ENCODE peak calls at places on chromosome 4, in ten cellular contexts. One of them, this sample, is unnamed.

GRCh38 chr4:104693601-104694201 is 199.0 kb upstream of the CXXC4 start:
- DNase-seq in fibroblast of lung: peak
- DNase-seq in choroid plexus epithelial cell: peak
- DNase-seq in kidney: no peak
- DNase-seq in spleen: no peak
- DNase-seq in endodermal cell: no peak
- DNase-seq in upper lobe of left lung: no peak
- DNase-seq in lower leg skin: no peak
- DNase-seq in hepatocyte: no peak
- DNase-seq in heart left ventricle: no peak
- DNase-seq in this sample: no peak

GRCh38 chr4:141654098-141654497 is 17.7 kb downstream of the IL15 start:
- DNase-seq in spleen: no peak
- DNase-seq in choroid plexus epithelial cell: peak
- DNase-seq in lower leg skin: no peak
- DNase-seq in hepatocyte: peak
- DNase-seq in kidney: no peak
- DNase-seq in heart left ventricle: no peak
- DNase-seq in fibroblast of lung: peak
- DNase-seq in endodermal cell: peak
- DNase-seq in upper lobe of left lung: peak
- DNase-seq in this sample: no peak

GRCh38 chr4:138405439-138405838 is 163.3 kb upstream of the SLC7A11 start:
- DNase-seq in upper lobe of left lung: peak
- DNase-seq in hepatocyte: peak
- DNase-seq in spleen: no peak
- DNase-seq in fibroblast of lung: no peak
- DNase-seq in endodermal cell: no peak
- DNase-seq in heart left ventricle: no peak
- DNase-seq in choroid plexus epithelial cell: peak
- DNase-seq in kidney: no peak
- DNase-seq in lower leg skin: no peak
- DNase-seq in this sample: no peak

GRCh38 chr4:122914292-122914904 is 8.0 kb downstream of the NUDT6 start:
- DNase-seq in hepatocyte: peak
- DNase-seq in lower leg skin: no peak
- DNase-seq in endodermal cell: no peak
- DNase-seq in kidney: no peak
- DNase-seq in spleen: no peak
- DNase-seq in fibroblast of lung: peak
- DNase-seq in heart left ventricle: no peak
- DNase-seq in choroid plexus epithelial cell: peak
- DNase-seq in upper lobe of left lung: no peak
- DNase-seq in this sample: no peak

GRCh38 chr4:123127865-123128264 is 205.5 kb upstream of the NUDT6 start:
- DNase-seq in upper lobe of left lung: no peak
- DNase-seq in choroid plexus epithelial cell: peak
- DNase-seq in heart left ventricle: no peak
- DNase-seq in hepatocyte: no peak
- DNase-seq in endodermal cell: no peak
- DNase-seq in lower leg skin: no peak
- DNase-seq in kidney: no peak
- DNase-seq in spleen: no peak
- DNase-seq in fibroblast of lung: no peak
- DNase-seq in this sample: no peak

GRCh38 chr4:18981234-18981615 is 959.7 kb upstream of the LCORL start:
- DNase-seq in hepatocyte: no peak
- DNase-seq in lower leg skin: no peak
- DNase-seq in upper lobe of left lung: no peak
- DNase-seq in choroid plexus epithelial cell: no peak
- DNase-seq in endodermal cell: no peak
- DNase-seq in kidney: no peak
- DNase-seq in spleen: no peak
- DNase-seq in heart left ventricle: no peak
- DNase-seq in fibroblast of lung: no peak
- DNase-seq in this sample: no peak

GRCh38 chr4:1011022-1011694 is at the start of gene FGFRL1:
- DNase-seq in endodermal cell: peak
- DNase-seq in lower leg skin: peak
- DNase-seq in upper lobe of left lung: peak
- DNase-seq in choroid plexus epithelial cell: peak
- DNase-seq in fibroblast of lung: peak
- DNase-seq in kidney: peak
- DNase-seq in spleen: peak
- DNase-seq in heart left ventricle: peak
- DNase-seq in hepatocyte: peak
- DNase-seq in this sample: peak

GRCh38 chr4:78845469-78845868 is 69.3 kb downstream of the BMP2K start:
- DNase-seq in upper lobe of left lung: no peak
- DNase-seq in choroid plexus epithelial cell: peak
- DNase-seq in heart left ventricle: no peak
- DNase-seq in fibroblast of lung: peak
- DNase-seq in spleen: no peak
- DNase-seq in hepatocyte: no peak
- DNase-seq in kidney: no peak
- DNase-seq in endodermal cell: no peak
- DNase-seq in lower leg skin: no peak
- DNase-seq in this sample: no peak

GRCh38 chr4:24471623-24472510 is 112.5 kb downstream of the DHX15 start:
- DNase-seq in kidney: peak
- DNase-seq in upper lobe of left lung: no peak
- DNase-seq in endodermal cell: peak
- DNase-seq in heart left ventricle: no peak
- DNase-seq in fibroblast of lung: no peak
- DNase-seq in choroid plexus epithelial cell: no peak
- DNase-seq in hepatocyte: peak
- DNase-seq in spleen: no peak
- DNase-seq in lower leg skin: peak
- DNase-seq in this sample: no peak

GRCh38 chr4:144645621-144646522 is at the start of gene HHIP:
- DNase-seq in hepatocyte: peak
- DNase-seq in upper lobe of left lung: peak
- DNase-seq in kidney: peak
- DNase-seq in lower leg skin: no peak
- DNase-seq in fibroblast of lung: peak
- DNase-seq in heart left ventricle: peak
- DNase-seq in spleen: no peak
- DNase-seq in endodermal cell: peak
- DNase-seq in choroid plexus epithelial cell: peak
- DNase-seq in this sample: peak
- H3K4me3 ChIP-seq in hepatocyte: peak
- H3K4me3 ChIP-seq in upper lobe of left lung: peak
- H3K4me3 ChIP-seq in kidney: peak
- H3K4me3 ChIP-seq in lower leg skin: peak
- H3K4me3 ChIP-seq in fibroblast of lung: peak
- H3K4me3 ChIP-seq in heart left ventricle: no peak
- H3K4me3 ChIP-seq in spleen: peak
- H3K4me3 ChIP-seq in endodermal cell: peak
- H3K4me3 ChIP-seq in choroid plexus epithelial cell: peak
- H3K4me3 ChIP-seq in this sample: peak

DNA sequence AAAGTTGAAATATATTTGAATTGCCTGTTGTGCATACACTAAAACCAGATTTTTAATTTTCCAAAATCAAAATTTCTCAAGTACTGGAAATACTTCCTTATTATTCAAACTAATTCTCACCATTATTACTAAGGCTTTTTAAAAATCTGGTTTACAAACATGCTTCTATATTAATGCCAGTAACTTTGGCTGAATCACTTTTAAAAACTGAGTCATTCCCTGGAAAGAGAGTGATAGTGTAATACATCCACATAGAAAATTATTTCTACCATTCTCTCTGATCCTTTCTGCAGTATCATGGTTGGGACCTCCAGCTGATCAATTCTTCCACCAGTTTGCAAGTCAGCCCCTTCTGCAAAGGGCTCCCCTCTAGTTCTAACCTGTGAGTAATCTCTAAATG is 165.3 kb upstream of the FAM241A start:
- DNase-seq in hepatocyte: no peak
- DNase-seq in upper lobe of left lung: no peak
- DNase-seq in spleen: no peak
- DNase-seq in heart left ventricle: no peak
- DNase-seq in endodermal cell: no peak
- DNase-seq in choroid plexus epithelial cell: no peak
- DNase-seq in kidney: no peak
- DNase-seq in lower leg skin: no peak
- DNase-seq in fibroblast of lung: no peak
- DNase-seq in this sample: no peak
- TF ChIP-seq CTCF in hepatocyte: no peak
- TF ChIP-seq CTCF in upper lobe of left lung: no peak
- TF ChIP-seq CTCF in spleen: no peak
- TF ChIP-seq CTCF in heart left ventricle: no peak
- TF ChIP-seq CTCF in endodermal cell: no peak
- TF ChIP-seq CTCF in choroid plexus epithelial cell: no peak
- TF ChIP-seq CTCF in kidney: no peak
- TF ChIP-seq CTCF in lower leg skin: no peak
- TF ChIP-seq CTCF in fibroblast of lung: no peak
- TF ChIP-seq CTCF in this sample: no peak

GRCh38 chr4:177308842-177309524 is 691 bp upstream of the NEIL3 start:
- DNase-seq in hepatocyte: no peak
- DNase-seq in upper lobe of left lung: no peak
- DNase-seq in endodermal cell: no peak
- DNase-seq in fibroblast of lung: no peak
- DNase-seq in choroid plexus epithelial cell: no peak
- DNase-seq in kidney: no peak
- DNase-seq in lower leg skin: no peak
- DNase-seq in spleen: no peak
- DNase-seq in heart left ventricle: no peak
- DNase-seq in this sample: no peak
- H3K4me3 ChIP-seq in hepatocyte: peak
- H3K4me3 ChIP-seq in upper lobe of left lung: peak
- H3K4me3 ChIP-seq in endodermal cell: peak
- H3K4me3 ChIP-seq in fibroblast of lung: peak
- H3K4me3 ChIP-seq in choroid plexus epithelial cell: peak
- H3K4me3 ChIP-seq in kidney: peak
- H3K4me3 ChIP-seq in lower leg skin: no peak
- H3K4me3 ChIP-seq in spleen: peak
- H3K4me3 ChIP-seq in heart left ventricle: peak
- H3K4me3 ChIP-seq in this sample: peak

DNA sequence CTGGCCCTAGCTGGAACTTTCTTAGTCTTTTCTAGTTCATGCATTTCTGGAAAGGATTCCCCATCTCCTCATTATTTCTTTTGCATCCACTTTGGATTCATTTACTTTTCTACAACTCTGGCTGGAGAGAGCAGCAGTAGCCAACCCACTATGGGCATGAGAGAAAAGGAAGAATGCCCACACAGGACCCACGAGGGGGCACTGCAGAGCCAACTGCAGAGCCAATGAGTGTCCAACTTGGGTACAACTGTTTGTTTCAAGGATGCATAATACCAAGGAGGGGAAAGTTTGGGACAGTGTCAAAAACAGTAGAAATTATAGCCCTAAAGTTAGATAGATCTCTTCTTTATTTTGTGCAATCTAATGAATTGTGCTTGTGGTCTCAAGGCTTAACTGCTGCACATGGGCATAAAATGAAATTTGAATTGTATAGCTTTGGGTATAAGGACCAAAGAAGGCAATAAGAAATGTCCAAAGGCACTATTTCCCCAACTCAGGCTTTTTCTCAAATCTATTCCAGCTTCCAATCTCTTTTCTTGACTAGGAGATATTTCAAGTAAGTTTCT is 230.6 kb downstream of the NSUN7 start:
- DNase-seq in fibroblast of lung: no peak
- DNase-seq in choroid plexus epithelial cell: no peak
- DNase-seq in spleen: no peak
- DNase-seq in upper lobe of left lung: no peak
- DNase-seq in kidney: no peak
- DNase-seq in hepatocyte: no peak
- DNase-seq in endodermal cell: peak
- DNase-seq in lower leg skin: no peak
- DNase-seq in heart left ventricle: no peak
- DNase-seq in this sample: no peak
- TF ChIP-seq CTCF in fibroblast of lung: peak
- TF ChIP-seq CTCF in choroid plexus epithelial cell: peak
- TF ChIP-seq CTCF in spleen: no peak
- TF ChIP-seq CTCF in upper lobe of left lung: peak
- TF ChIP-seq CTCF in kidney: peak
- TF ChIP-seq CTCF in hepatocyte: peak
- TF ChIP-seq CTCF in endodermal cell: peak
- TF ChIP-seq CTCF in lower leg skin: no peak
- TF ChIP-seq CTCF in heart left ventricle: peak
- TF ChIP-seq CTCF in this sample: peak

This sample was measured in astrocyte of the cerebellum.